ENCODE peak calls at places on chromosomes 12 and 14, in six cellular contexts. Y is NCI-H1694; M is T-helper 9 cell; V is ACHN; O is SJCRH30; K is stimulated activated CD4-positive, alpha-beta T cell treated with anti-CD3 and anti-CD28 coated beads, Interleukin-4, amount 100 ng/mL, for 48 hours. D is an unnamed sample.

GRCh38 chr12:98999569-98999968 is 354.5 kb downstream of the APAF1 start:
- DNase-seq in Y (no peak), M (no peak), V (no peak), O (no peak), K (no peak), D (no peak)

GRCh38 chr12:116174904-116175303 is 102.6 kb downstream of the MED13L start:
- DNase-seq in Y (no peak), M (no peak), V (no peak), O (no peak), K (no peak), D (no peak)

GRCh38 chr12:53989227-53990113 is 4.5 kb downstream of the HOXC10 start:
- DNase-seq in Y (peak), M (no peak), V (peak), O (no peak), K (no peak), D (no peak)

GRCh38 chr12:131699434-131699833 is 11.5 kb upstream of the SFSWAP start:
- DNase-seq in Y (no peak), M (no peak), V (no peak), O (no peak), K (no peak), D (no peak)

GRCh38 chr14:50929506-50929905 is 14.8 kb downstream of the PYGL start:
- DNase-seq in Y (no peak), M (no peak), V (no peak), O (no peak), K (no peak), D (no peak)

GRCh38 chr14:77790566-77791224 is 9.2 kb upstream of the ADCK1 start:
- DNase-seq in Y (peak), M (no peak), V (no peak), O (peak), K (no peak), D (no peak)

GRCh38 chr14:42633504-42634095 is 1026.9 kb downstream of the LRFN5 start:
- DNase-seq in Y (no peak), M (no peak), V (no peak), O (no peak), K (no peak), D (no peak)

GRCh38 chr14:104297313-104297704 is 158.9 kb downstream of the KIF26A start:
- DNase-seq in Y (no peak), M (no peak), V (no peak), O (no peak), K (no peak), D (no peak)

GRCh38 chr14:96986701-96987474 is 189.7 kb downstream of the VRK1 start:
- DNase-seq in Y (no peak), M (no peak), V (no peak), O (no peak), K (no peak), D (no peak)

GRCh38 chr14:95948608-95949007 is 72.0 kb downstream of the TUNAR start:
- DNase-seq in Y (no peak), M (no peak), V (no peak), O (no peak), K (no peak), D (peak)

GRCh38 chr14:101125719-101126375 is 222.3 kb upstream of the RTL1 start:
- DNase-seq in Y (no peak), M (no peak), V (no peak), O (peak), K (no peak), D (no peak)

GRCh38 chr12:65464930-65465329 is 186.4 kb downstream of the MSRB3 start:
- DNase-seq in Y (no peak), M (no peak), V (peak), O (peak), K (no peak), D (no peak)

GRCh38 chr14:39107624-39108023 is 4.6 kb upstream of the SEC23A start:
- DNase-seq in Y (peak), M (no peak), V (peak), O (peak), K (no peak), D (peak)

GRCh38 chr14:84707830-84708229 is 822.1 kb upstream of the FLRT2 start:
- DNase-seq in Y (no peak), M (no peak), V (no peak), O (no peak), K (no peak), D (no peak)

GRCh38 chr12:40693503-40693863 is 1.2 kb downstream of the CNTN1 start:
- DNase-seq in Y (peak), M (no peak), V (no peak), O (no peak), K (no peak), D (no peak)

GRCh38 chr12:42216737-42217136 is 21.3 kb downstream of the YAF2 start:
- DNase-seq in Y (no peak), M (no peak), V (no peak), O (peak), K (no peak), D (no peak)

GRCh38 chr12:92297932-92298681 is 152.5 kb upstream of the BTG1 start:
- DNase-seq in Y (no peak), M (no peak), V (no peak), O (no peak), K (no peak), D (no peak)

GRCh38 chr14:105760691-105761344 is 234.4 kb downstream of the TMEM121 start:
- DNase-seq in Y (no peak), M (no peak), V (no peak), O (no peak), K (no peak), D (no peak)

GRCh38 chr12:12537421-12537820 is 25.2 kb downstream of the DUSP16 start:
- DNase-seq in Y (no peak), M (no peak), V (no peak), O (no peak), K (no peak), D (no peak)

GRCh38 chr14:90235179-90235976 is 21.0 kb upstream of the PSMC1 start:
- DNase-seq in Y (peak), M (peak), V (peak), O (peak), K (peak), D (peak)

GRCh38 chr12:4214912-4215861 is 58.4 kb upstream of the CCND2 start:
- DNase-seq in Y (no peak), M (no peak), V (no peak), O (peak), K (peak), D (no peak)

GRCh38 chr14:54737132-54737711 is 165.4 kb downstream of the GCH1 start:
- DNase-seq in Y (no peak), M (no peak), V (peak), O (no peak), K (peak), D (peak)

GRCh38 chr12:62098131-62098530 is 162.1 kb upstream of the USP15 start:
- DNase-seq in Y (no peak), M (no peak), V (no peak), O (peak), K (no peak), D (no peak)

GRCh38 chr12:117365072-117365616 is 3.7 kb upstream of the NOS1 start:
- DNase-seq in Y (peak), M (no peak), V (no peak), O (no peak), K (no peak), D (no peak)

GRCh38 chr14:72916174-72916573 is 10.1 kb upstream of the DCAF4 start:
- DNase-seq in Y (no peak), M (no peak), V (no peak), O (no peak), K (no peak), D (no peak)

GRCh38 chr12:124655317-124656213 is 88.2 kb upstream of the NCOR2 start:
- DNase-seq in Y (peak), M (no peak), V (peak), O (peak), K (no peak), D (no peak)

GRCh38 chr12:9364224-9365176 is 156.3 kb upstream of the PZP start:
- DNase-seq in Y (no peak), M (no peak), V (peak), O (peak), K (peak), D (no peak)

GRCh38 chr12:52521581-52522266 is 1.5 kb upstream of the KRT5 start:
- DNase-seq in Y (no peak), M (no peak), V (no peak), O (peak), K (no peak), D (no peak)

GRCh38 chr12:11897923-11898322 is 172.8 kb upstream of the BCL2L14 start:
- DNase-seq in Y (no peak), M (no peak), V (no peak), O (no peak), K (no peak), D (no peak)

GRCh38 chr12:26298785-26299621 is 103.6 kb downstream of the SSPN start:
- DNase-seq in Y (no peak), M (no peak), V (peak), O (peak), K (no peak), D (peak)

GRCh38 chr12:65685514-65685913 is 138.8 kb upstream of the HMGA2 start:
- DNase-seq in Y (peak), M (no peak), V (peak), O (peak), K (no peak), D (no peak)

GRCh38 chr14:96145116-96145864 is 59.3 kb upstream of the BDKRB2 start:
- DNase-seq in Y (no peak), M (no peak), V (no peak), O (no peak), K (no peak), D (no peak)

GRCh38 chr12:114656906-114657596 is 26.9 kb downstream of the TBX3 start:
- DNase-seq in Y (no peak), M (no peak), V (no peak), O (no peak), K (no peak), D (no peak)

GRCh38 chr12:87704374-87704773 is 324.8 kb downstream of the C12orf50 start:
- DNase-seq in Y (no peak), M (no peak), V (no peak), O (no peak), K (no peak), D (no peak)

GRCh38 chr12:112130461-112130998 is 5.2 kb downstream of the TRAFD1 start:
- DNase-seq in Y (no peak), M (no peak), V (peak), O (no peak), K (no peak), D (no peak)

GRCh38 chr14:63276492-63277342 is 42.0 kb downstream of the GPHB5 start:
- DNase-seq in Y (peak), M (no peak), V (peak), O (peak), K (no peak), D (peak)

GRCh38 chr14:68807148-68807600 is 14.3 kb upstream of the ZFP36L1 start:
- DNase-seq in Y (peak), M (no peak), V (no peak), O (peak), K (no peak), D (no peak)

GRCh38 chr12:19757317-19757877 is 318.1 kb downstream of the AEBP2 start:
- DNase-seq in Y (peak), M (no peak), V (peak), O (peak), K (no peak), D (no peak)

GRCh38 chr12:10031771-10032175 is 1.3 kb downstream of the CLEC9A start:
- DNase-seq in Y (no peak), M (no peak), V (no peak), O (no peak), K (no peak), D (no peak)